ENCODE peak calls at places on chromosomes 12 and 14, in six cellular contexts. X is fibroblast of pulmonary artery, U is NCI-H1092, W is BE2C, C is posterior cingulate gyrus, A is GOT3. I is an unnamed sample.

GRCh38 chr12:15601210-15601800 is 187.9 kb downstream of the EPS8 start:
- DNase-seq in X (peak; percentile 82), W (no peak), C (no peak), A (no peak), U (no peak), I (no peak)

GRCh38 chr14:97120204-97121120 is 323.3 kb downstream of the VRK1 start:
- DNase-seq in U (no peak), A (no peak), W (no peak), X (no peak), C (no peak), I (no peak)

GRCh38 chr12:121794532-121795028 is 1.1 kb upstream of the RHOF start:
- DNase-seq in U (no peak), A (no peak), X (no peak), C (no peak), W (peak; percentile 44), I (no peak)

GRCh38 chr14:60815371-60815770 is 80.8 kb downstream of the MNAT1 start:
- DNase-seq in A (no peak), W (no peak), U (no peak), C (no peak), X (no peak), I (no peak)

GRCh38 chr14:76784881-76785280 is 23.6 kb downstream of the VASH1 start:
- DNase-seq in C (peak; percentile 76), W (peak; percentile 91), X (peak; percentile 86), U (peak; percentile 54), A (peak; percentile 2), I (peak; percentile 62)

GRCh38 chr14:30443368-30444007 is 115.5 kb upstream of the G2E3 start:
- DNase-seq in U (peak; percentile 40), W (no peak), X (peak; percentile 67), A (no peak), C (no peak), I (peak; percentile 2)

GRCh38 chr12:32290411-32290810 is 108.9 kb upstream of the FGD4 start:
- DNase-seq in X (no peak), A (no peak), W (no peak), U (no peak), C (no peak), I (no peak)

GRCh38 chr14:104749111-104749649 is 3.8 kb upstream of the SIVA1 start:
- DNase-seq in W (no peak), X (no peak), C (peak; percentile 67), U (no peak), A (no peak), I (peak; percentile 69)

GRCh38 chr14:99633141-99633540 is 11.8 kb upstream of the HHIPL1 start:
- DNase-seq in W (peak; percentile 38), A (no peak), X (no peak), U (no peak), C (no peak), I (no peak)

GRCh38 chr14:73324536-73324932 is 87.2 kb downstream of the PAPLN start:
- DNase-seq in U (no peak), A (no peak), W (no peak), C (no peak), X (no peak), I (no peak)

GRCh38 chr12:96912261-96912660 is 5.2 kb downstream of the NEDD1 start:
- DNase-seq in C (no peak), A (no peak), W (no peak), U (no peak), X (no peak), I (no peak)

GRCh38 chr12:57621497-57622292 is 10.5 kb downstream of the ARHGEF25 start:
- DNase-seq in A (peak; percentile 99), U (peak; percentile 30), C (peak; percentile 59), X (no peak), W (peak; percentile 87), I (no peak)

GRCh38 chr12:100959481-100959880 is 164.9 kb downstream of the ANO4 start:
- DNase-seq in X (peak; percentile 82), U (no peak), W (no peak), C (no peak), A (no peak), I (no peak)

GRCh38 chr12:66823857-66824570 is 145.1 kb upstream of the GRIP1 start:
- DNase-seq in W (no peak), U (no peak), C (no peak), X (no peak), A (peak; percentile 43), I (no peak)

GRCh38 chr12:50240096-50240791 is 43.1 kb downstream of the LIMA1 start:
- DNase-seq in U (no peak), W (no peak), A (no peak), X (no peak), C (no peak), I (no peak)

GRCh38 chr12:94557896-94558295 is 92.5 kb downstream of the TMCC3 start:
- DNase-seq in C (no peak), W (no peak), A (no peak), X (no peak), U (no peak), I (no peak)

GRCh38 chr14:100861188-100861936 is 35.4 kb downstream of the MEG3 start:
- DNase-seq in U (no peak), X (no peak), A (no peak), C (no peak), W (no peak), I (no peak)

I was measured in DMS 273 treated with DMSO at 0.1 percent for 48 hours.